ENCODE peak calls at places on chromosomes 11 and 22, in nine cellular contexts. One of them, this sample, is unnamed.
A peak's percentile ranks its signal among the peaks of the same experiment; 100 is the strongest.

GRCh38 chr11:70418130-70418529 is 19.8 kb downstream of the CTTN start:
- DNase-seq in nephron progenitor cell: no peak
- DNase-seq in foreskin melanocyte: no peak
- DNase-seq in fibroblast of the conjunctiva: no peak
- DNase-seq in cardiac septum: no peak
- DNase-seq in NCI-H2171 treated with DMSO at 0.1 percent for 48 hours: no peak
- DNase-seq in substantia nigra: no peak
- DNase-seq in mesothelial cell of epicardium: no peak
- DNase-seq in SJSA1: no peak
- DNase-seq in this sample: no peak

GRCh38 chr11:64438986-64439771 is 80.2 kb downstream of the RPS6KA4 start:
- DNase-seq in NCI-H2171 treated with DMSO at 0.1 percent for 48 hours: no peak
- DNase-seq in nephron progenitor cell: no peak
- DNase-seq in mesothelial cell of epicardium: no peak
- DNase-seq in SJSA1: no peak
- DNase-seq in cardiac septum: peak; percentile 44
- DNase-seq in fibroblast of the conjunctiva: no peak
- DNase-seq in substantia nigra: no peak
- DNase-seq in foreskin melanocyte: no peak
- DNase-seq in this sample: no peak

GRCh38 chr22:21824439-21824912 is 43.0 kb downstream of the MAPK1 start:
- DNase-seq in cardiac septum: no peak
- DNase-seq in substantia nigra: no peak
- DNase-seq in NCI-H2171 treated with DMSO at 0.1 percent for 48 hours: no peak
- DNase-seq in foreskin melanocyte: no peak
- DNase-seq in SJSA1: no peak
- DNase-seq in fibroblast of the conjunctiva: no peak
- DNase-seq in nephron progenitor cell: no peak
- DNase-seq in mesothelial cell of epicardium: no peak
- DNase-seq in this sample: no peak

GRCh38 chr22:23696326-23696851 is 5.6 kb downstream of the RGL4 start:
- DNase-seq in SJSA1: no peak
- DNase-seq in NCI-H2171 treated with DMSO at 0.1 percent for 48 hours: no peak
- DNase-seq in cardiac septum: peak; percentile 89
- DNase-seq in substantia nigra: no peak
- DNase-seq in mesothelial cell of epicardium: no peak
- DNase-seq in fibroblast of the conjunctiva: no peak
- DNase-seq in foreskin melanocyte: no peak
- DNase-seq in nephron progenitor cell: no peak
- DNase-seq in this sample: no peak

GRCh38 chr11:69481393-69481844 is at the start of gene LINC01488:
- DNase-seq in SJSA1: no peak
- DNase-seq in NCI-H2171 treated with DMSO at 0.1 percent for 48 hours: no peak
- DNase-seq in foreskin melanocyte: no peak
- DNase-seq in nephron progenitor cell: no peak
- DNase-seq in mesothelial cell of epicardium: no peak
- DNase-seq in fibroblast of the conjunctiva: no peak
- DNase-seq in cardiac septum: no peak
- DNase-seq in substantia nigra: no peak
- DNase-seq in this sample: no peak

GRCh38 chr11:70324354-70325115 is 54.0 kb downstream of the PPFIA1 start:
- DNase-seq in fibroblast of the conjunctiva: no peak
- DNase-seq in NCI-H2171 treated with DMSO at 0.1 percent for 48 hours: no peak
- DNase-seq in foreskin melanocyte: no peak
- DNase-seq in mesothelial cell of epicardium: no peak
- DNase-seq in substantia nigra: no peak
- DNase-seq in SJSA1: no peak
- DNase-seq in nephron progenitor cell: no peak
- DNase-seq in cardiac septum: no peak
- DNase-seq in this sample: peak; percentile 24

GRCh38 chr11:115287266-115287665 is 216.9 kb downstream of the CADM1 start:
- DNase-seq in SJSA1: no peak
- DNase-seq in fibroblast of the conjunctiva: no peak
- DNase-seq in foreskin melanocyte: no peak
- DNase-seq in substantia nigra: no peak
- DNase-seq in nephron progenitor cell: no peak
- DNase-seq in cardiac septum: no peak
- DNase-seq in NCI-H2171 treated with DMSO at 0.1 percent for 48 hours: no peak
- DNase-seq in mesothelial cell of epicardium: no peak
- DNase-seq in this sample: no peak

GRCh38 chr11:107385361-107385982 is 72.2 kb downstream of the CWF19L2 start:
- DNase-seq in nephron progenitor cell: no peak
- DNase-seq in substantia nigra: no peak
- DNase-seq in SJSA1: no peak
- DNase-seq in cardiac septum: no peak
- DNase-seq in mesothelial cell of epicardium: no peak
- DNase-seq in fibroblast of the conjunctiva: peak; percentile 70
- DNase-seq in foreskin melanocyte: peak; percentile 31
- DNase-seq in NCI-H2171 treated with DMSO at 0.1 percent for 48 hours: no peak
- DNase-seq in this sample: no peak

GRCh38 chr11:121018746-121019145 is 5.2 kb upstream of the TBCEL start:
- DNase-seq in NCI-H2171 treated with DMSO at 0.1 percent for 48 hours: peak; percentile 7
- DNase-seq in fibroblast of the conjunctiva: no peak
- DNase-seq in foreskin melanocyte: no peak
- DNase-seq in nephron progenitor cell: no peak
- DNase-seq in cardiac septum: no peak
- DNase-seq in mesothelial cell of epicardium: no peak
- DNase-seq in SJSA1: no peak
- DNase-seq in substantia nigra: no peak
- DNase-seq in this sample: no peak

GRCh38 chr11:113376156-113376555 is 11.4 kb upstream of the ANKK1 start:
- DNase-seq in NCI-H2171 treated with DMSO at 0.1 percent for 48 hours: no peak
- DNase-seq in nephron progenitor cell: no peak
- DNase-seq in cardiac septum: no peak
- DNase-seq in fibroblast of the conjunctiva: no peak
- DNase-seq in mesothelial cell of epicardium: no peak
- DNase-seq in foreskin melanocyte: no peak
- DNase-seq in substantia nigra: no peak
- DNase-seq in SJSA1: no peak
- DNase-seq in this sample: no peak

GRCh38 chr11:76680517-76681425 is 10.2 kb upstream of the LRRC32 start:
- DNase-seq in NCI-H2171 treated with DMSO at 0.1 percent for 48 hours: peak; percentile 8
- DNase-seq in mesothelial cell of epicardium: peak; percentile 80
- DNase-seq in cardiac septum: peak; percentile 84
- DNase-seq in nephron progenitor cell: peak; percentile 84
- DNase-seq in substantia nigra: peak; percentile 18
- DNase-seq in fibroblast of the conjunctiva: peak; percentile 53
- DNase-seq in SJSA1: peak; percentile 66
- DNase-seq in foreskin melanocyte: peak; percentile 12
- DNase-seq in this sample: peak; percentile 76

GRCh38 chr11:9269492-9270030 is 4.4 kb upstream of the DENND5A start:
- DNase-seq in NCI-H2171 treated with DMSO at 0.1 percent for 48 hours: no peak
- DNase-seq in fibroblast of the conjunctiva: no peak
- DNase-seq in cardiac septum: no peak
- DNase-seq in mesothelial cell of epicardium: no peak
- DNase-seq in substantia nigra: no peak
- DNase-seq in SJSA1: no peak
- DNase-seq in nephron progenitor cell: no peak
- DNase-seq in foreskin melanocyte: no peak
- DNase-seq in this sample: no peak

GRCh38 chr11:66316849-66317251 is at the start of gene CD248:
- DNase-seq in foreskin melanocyte: no peak
- DNase-seq in mesothelial cell of epicardium: peak; percentile 68
- DNase-seq in SJSA1: peak; percentile 96
- DNase-seq in nephron progenitor cell: peak; percentile 66
- DNase-seq in NCI-H2171 treated with DMSO at 0.1 percent for 48 hours: no peak
- DNase-seq in cardiac septum: peak; percentile 85
- DNase-seq in fibroblast of the conjunctiva: peak; percentile 84
- DNase-seq in substantia nigra: no peak
- DNase-seq in this sample: no peak

GRCh38 chr11:118217575-118217974 is 7.2 kb downstream of the JAML start:
- DNase-seq in foreskin melanocyte: no peak
- DNase-seq in cardiac septum: no peak
- DNase-seq in fibroblast of the conjunctiva: no peak
- DNase-seq in mesothelial cell of epicardium: no peak
- DNase-seq in nephron progenitor cell: no peak
- DNase-seq in SJSA1: no peak
- DNase-seq in NCI-H2171 treated with DMSO at 0.1 percent for 48 hours: no peak
- DNase-seq in substantia nigra: no peak
- DNase-seq in this sample: no peak

GRCh38 chr11:116692318-116693106 is 80.3 kb downstream of the BUD13 start:
- DNase-seq in cardiac septum: peak; percentile 72
- DNase-seq in foreskin melanocyte: no peak
- DNase-seq in nephron progenitor cell: no peak
- DNase-seq in SJSA1: no peak
- DNase-seq in mesothelial cell of epicardium: no peak
- DNase-seq in substantia nigra: no peak
- DNase-seq in fibroblast of the conjunctiva: no peak
- DNase-seq in NCI-H2171 treated with DMSO at 0.1 percent for 48 hours: no peak
- DNase-seq in this sample: no peak

GRCh38 chr11:61270354-61271070 is 24.6 kb downstream of the VWCE start:
- DNase-seq in foreskin melanocyte: no peak
- DNase-seq in nephron progenitor cell: no peak
- DNase-seq in substantia nigra: no peak
- DNase-seq in SJSA1: no peak
- DNase-seq in mesothelial cell of epicardium: no peak
- DNase-seq in fibroblast of the conjunctiva: no peak
- DNase-seq in NCI-H2171 treated with DMSO at 0.1 percent for 48 hours: no peak
- DNase-seq in cardiac septum: no peak
- DNase-seq in this sample: no peak

GRCh38 chr11:80383655-80384054 is 942.8 kb upstream of the TENM4 start:
- DNase-seq in foreskin melanocyte: no peak
- DNase-seq in SJSA1: no peak
- DNase-seq in substantia nigra: no peak
- DNase-seq in nephron progenitor cell: peak; percentile 3
- DNase-seq in NCI-H2171 treated with DMSO at 0.1 percent for 48 hours: no peak
- DNase-seq in fibroblast of the conjunctiva: no peak
- DNase-seq in mesothelial cell of epicardium: no peak
- DNase-seq in cardiac septum: no peak
- DNase-seq in this sample: no peak

GRCh38 chr22:37419916-37420655 is 7.2 kb downstream of the ELFN2 start:
- DNase-seq in SJSA1: no peak
- DNase-seq in substantia nigra: no peak
- DNase-seq in NCI-H2171 treated with DMSO at 0.1 percent for 48 hours: no peak
- DNase-seq in mesothelial cell of epicardium: no peak
- DNase-seq in fibroblast of the conjunctiva: no peak
- DNase-seq in nephron progenitor cell: peak; percentile 61
- DNase-seq in foreskin melanocyte: no peak
- DNase-seq in cardiac septum: no peak
- DNase-seq in this sample: no peak

GRCh38 chr22:24183321-24184031 is 2.2 kb downstream of the SUSD2 start:
- DNase-seq in foreskin melanocyte: no peak
- DNase-seq in cardiac septum: no peak
- DNase-seq in mesothelial cell of epicardium: no peak
- DNase-seq in nephron progenitor cell: no peak
- DNase-seq in substantia nigra: no peak
- DNase-seq in NCI-H2171 treated with DMSO at 0.1 percent for 48 hours: no peak
- DNase-seq in fibroblast of the conjunctiva: no peak
- DNase-seq in SJSA1: no peak
- DNase-seq in this sample: no peak

This sample was measured in neuronal stem cell.